ENCODE peak calls at places on chromosomes 11 and 22, in four cellular contexts. One of them, this sample, is unnamed.

GRCh38 chr22:46607483-46608114 is 12.6 kb upstream of the GRAMD4 start:
- DNase-seq in K562: no peak
- DNase-seq in HepG2: no peak
- DNase-seq in GM12878: no peak
- DNase-seq in this sample: no peak

GRCh38 chr11:126319374-126319740 is 15.5 kb downstream of the DCPS start:
- DNase-seq in K562: no peak
- DNase-seq in HepG2: no peak
- DNase-seq in GM12878: no peak
- DNase-seq in this sample: no peak

GRCh38 chr22:17339095-17339693 is 30.1 kb upstream of the CECR2 start:
- DNase-seq in K562: no peak
- DNase-seq in HepG2: no peak
- DNase-seq in GM12878: no peak
- DNase-seq in this sample: no peak

GRCh38 chr11:108906826-108907225 is 242.0 kb downstream of the DDX10 start:
- DNase-seq in K562: no peak
- DNase-seq in HepG2: no peak
- DNase-seq in GM12878: no peak
- DNase-seq in this sample: no peak

GRCh38 chr11:17098038-17098437 is 20.6 kb upstream of the RPS13 start:
- DNase-seq in K562: no peak
- DNase-seq in HepG2: no peak
- DNase-seq in GM12878: no peak
- DNase-seq in this sample: no peak

GRCh38 chr22:29689201-29689871 is 30.5 kb upstream of the CABP7 start:
- DNase-seq in K562: no peak
- DNase-seq in HepG2: no peak
- DNase-seq in GM12878: no peak
- DNase-seq in this sample: no peak

GRCh38 chr11:46977940-46978595 is 41.5 kb downstream of the CSTPP1 start:
- DNase-seq in K562: no peak
- DNase-seq in HepG2: peak; percentile 64
- DNase-seq in GM12878: no peak
- DNase-seq in this sample: no peak

GRCh38 chr22:19240813-19241592 is 50.5 kb downstream of the CLTCL1 start:
- DNase-seq in K562: peak; percentile 37
- DNase-seq in HepG2: no peak
- DNase-seq in GM12878: no peak
- DNase-seq in this sample: no peak

GRCh38 chr11:11510939-11511338 is 110.9 kb downstream of the GALNT18 start:
- DNase-seq in K562: no peak
- DNase-seq in HepG2: no peak
- DNase-seq in GM12878: no peak
- DNase-seq in this sample: no peak

GRCh38 chr11:64015935-64016468 is 19.7 kb upstream of the FLRT1 start:
- DNase-seq in K562: no peak
- DNase-seq in HepG2: no peak
- DNase-seq in GM12878: no peak
- DNase-seq in this sample: no peak

GRCh38 chr11:120482149-120482548 is 29.4 kb upstream of the GRIK4 start:
- DNase-seq in K562: peak; percentile 20
- DNase-seq in HepG2: peak; percentile 12
- DNase-seq in GM12878: no peak
- DNase-seq in this sample: no peak

GRCh38 chr11:76978818-76979217 is 55.4 kb upstream of the B3GNT6 start:
- DNase-seq in K562: no peak
- DNase-seq in HepG2: no peak
- DNase-seq in GM12878: no peak
- DNase-seq in this sample: no peak

GRCh38 chr11:93128574-93128973 is 69.2 kb downstream of the SLC36A4 start:
- DNase-seq in K562: no peak
- DNase-seq in HepG2: no peak
- DNase-seq in GM12878: no peak
- DNase-seq in this sample: no peak

GRCh38 chr11:93131709-93132108 is 66.1 kb downstream of the SLC36A4 start:
- DNase-seq in K562: no peak
- DNase-seq in HepG2: peak; percentile 10
- DNase-seq in GM12878: no peak
- DNase-seq in this sample: no peak

GRCh38 chr11:93133710-93134109 is 64.1 kb downstream of the SLC36A4 start:
- DNase-seq in K562: no peak
- DNase-seq in HepG2: no peak
- DNase-seq in GM12878: no peak
- DNase-seq in this sample: no peak
- TF ChIP-seq ZBTB33 in K562: no peak
- TF ChIP-seq ZBTB33 in HepG2: no peak
- TF ChIP-seq ZBTB33 in GM12878: no peak
- TF ChIP-seq ZBTB33 in this sample: no peak

GRCh38 chr11:67396258-67396581 is 4.4 kb downstream of the RAD9A start:
- DNase-seq in K562: no peak
- DNase-seq in HepG2: no peak
- DNase-seq in GM12878: no peak
- DNase-seq in this sample: no peak

GRCh38 chr11:67397986-67398660 is 3.5 kb downstream of the PPP1CA start:
- DNase-seq in K562: no peak
- DNase-seq in HepG2: no peak
- DNase-seq in GM12878: no peak
- DNase-seq in this sample: no peak

GRCh38 chr11:67397536-67397935 is 4.1 kb downstream of the PPP1CA start:
- DNase-seq in K562: peak; percentile 60
- DNase-seq in HepG2: no peak
- DNase-seq in GM12878: no peak
- DNase-seq in this sample: no peak

GRCh38 chr11:67395555-67396257 is 3.9 kb downstream of the RAD9A start:
- DNase-seq in K562: no peak
- DNase-seq in HepG2: no peak
- DNase-seq in GM12878: no peak
- DNase-seq in this sample: no peak

DNA sequence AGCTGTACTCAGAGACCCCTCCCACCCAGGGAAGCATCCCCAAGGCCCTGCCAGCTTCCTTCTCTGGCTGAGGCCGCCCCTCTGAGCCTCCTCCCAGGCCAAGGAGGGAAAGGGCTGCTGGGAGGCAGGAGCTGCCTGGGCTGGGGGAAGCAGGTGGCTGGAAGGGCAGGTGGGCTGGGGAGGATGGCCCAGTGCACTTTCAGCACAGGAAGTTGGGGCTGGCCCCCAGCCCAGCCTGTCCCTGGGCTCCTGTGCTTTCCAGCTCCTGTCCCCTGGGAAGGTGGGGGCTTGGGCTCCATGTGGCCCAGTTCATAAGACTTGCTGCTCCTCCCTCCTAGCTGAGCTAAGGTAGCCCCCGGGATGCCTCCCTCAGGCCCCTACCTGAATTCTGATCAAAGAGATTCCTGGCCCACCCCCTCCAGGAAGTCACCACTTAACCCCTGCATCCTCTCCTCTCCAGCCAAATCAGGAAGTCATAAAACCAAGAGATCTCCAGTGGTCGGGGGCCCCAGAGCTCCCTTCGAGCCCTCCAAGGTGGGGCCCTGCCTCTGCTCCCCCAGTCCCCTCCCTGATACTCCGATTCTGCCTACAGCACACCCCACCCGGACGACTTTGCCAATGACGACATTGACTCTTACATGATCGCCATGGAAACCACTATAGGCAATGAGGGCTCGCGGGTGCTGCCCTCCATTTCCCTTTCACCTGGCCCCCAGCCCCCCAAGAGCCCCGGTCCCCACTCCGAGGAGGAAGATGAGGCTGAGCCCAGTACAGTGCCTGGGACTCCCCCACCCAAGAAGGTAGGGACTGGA is 4.9 kb downstream of the PPP1CA start:
- DNase-seq in K562: no peak
- DNase-seq in HepG2: no peak
- DNase-seq in GM12878: no peak
- DNase-seq in this sample: no peak
- TF ChIP-seq CHD2 in K562: no peak
- TF ChIP-seq CHD2 in HepG2: no peak
- TF ChIP-seq CHD2 in GM12878: no peak
- TF ChIP-seq CHD2 in this sample: no peak

GRCh38 chr11:134252539-134253188 is 488 bp downstream of the THYN1 start:
- DNase-seq in K562: no peak
- DNase-seq in HepG2: no peak
- DNase-seq in GM12878: no peak
- DNase-seq in this sample: peak; percentile 60
- TF ChIP-seq ZBTB33 in K562: no peak
- TF ChIP-seq ZBTB33 in HepG2: no peak
- TF ChIP-seq ZBTB33 in GM12878: no peak
- TF ChIP-seq ZBTB33 in this sample: no peak

GRCh38 chr11:78168539-78169477 is 19.6 kb downstream of the KCTD21 start:
- DNase-seq in K562: peak; percentile 29
- DNase-seq in HepG2: peak; percentile 64
- DNase-seq in GM12878: no peak
- DNase-seq in this sample: peak; percentile 75
- TF ChIP-seq CHD2 in K562: no peak
- TF ChIP-seq CHD2 in HepG2: no peak
- TF ChIP-seq CHD2 in GM12878: no peak
- TF ChIP-seq CHD2 in this sample: no peak

GRCh38 chr11:67504950-67505561 is at the start of gene PITPNM1:
- DNase-seq in K562: peak; percentile 87
- DNase-seq in HepG2: peak; percentile 29
- DNase-seq in GM12878: no peak
- DNase-seq in this sample: peak; percentile 86
- TF ChIP-seq ZBTB33 in K562: no peak
- TF ChIP-seq ZBTB33 in HepG2: no peak
- TF ChIP-seq ZBTB33 in GM12878: no peak
- TF ChIP-seq ZBTB33 in this sample: no peak

DNA sequence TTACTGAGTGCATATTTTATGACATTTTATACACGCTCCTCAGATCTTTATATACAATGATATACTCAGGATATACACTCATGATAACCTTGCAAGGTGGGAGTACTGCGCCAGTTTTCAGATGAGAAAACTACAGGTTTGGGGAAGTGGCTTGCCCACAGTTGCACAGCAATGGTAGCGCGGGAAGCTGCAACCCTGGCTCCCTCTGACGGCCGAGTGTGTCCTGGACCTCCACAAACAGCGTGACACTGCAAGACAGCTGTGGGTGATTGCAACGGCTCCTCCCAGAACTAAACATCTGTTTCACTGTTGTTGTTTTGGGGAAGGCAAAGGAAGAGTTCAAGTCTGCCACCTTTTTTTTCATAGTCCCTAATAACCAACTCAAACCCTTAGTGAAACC is 47.0 kb downstream of the PACSIN2 start:
- DNase-seq in K562: peak; percentile 57
- DNase-seq in HepG2: no peak
- DNase-seq in GM12878: no peak
- DNase-seq in this sample: no peak
- TF ChIP-seq CHD2 in K562: no peak
- TF ChIP-seq CHD2 in HepG2: no peak
- TF ChIP-seq CHD2 in GM12878: no peak
- TF ChIP-seq CHD2 in this sample: no peak

DNA sequence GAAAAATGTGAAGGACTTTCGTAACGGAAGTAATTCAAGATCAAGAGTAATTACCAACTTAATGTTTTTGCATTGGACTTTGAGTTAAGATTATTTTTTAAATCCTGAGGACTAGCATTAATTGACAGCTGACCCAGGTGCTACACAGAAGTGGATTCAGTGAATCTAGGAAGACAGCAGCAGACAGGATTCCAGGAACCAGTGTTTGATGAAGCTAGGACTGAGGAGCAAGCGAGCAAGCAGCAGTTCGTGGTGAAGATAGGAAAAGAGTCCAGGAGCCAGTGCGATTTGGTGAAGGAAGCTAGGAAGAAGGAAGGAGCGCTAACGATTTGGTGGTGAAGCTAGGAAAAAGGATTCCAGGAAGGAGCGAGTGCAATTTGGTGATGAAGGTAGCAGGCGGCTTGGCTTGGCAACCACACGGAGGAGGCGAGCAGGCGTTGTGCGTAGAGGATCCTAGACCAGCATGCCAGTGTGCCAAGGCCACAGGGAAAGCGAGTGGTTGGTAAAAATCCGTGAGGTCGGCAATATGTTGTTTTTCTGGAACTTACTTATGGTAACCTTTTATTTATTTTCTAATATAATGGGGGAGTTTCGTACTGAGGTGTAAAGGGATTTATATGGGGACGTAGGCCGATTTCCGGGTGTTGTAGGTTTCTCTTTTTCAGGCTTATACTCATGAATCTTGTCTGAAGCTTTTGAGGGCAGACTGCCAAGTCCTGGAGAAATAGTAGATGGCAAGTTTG is 1.6 kb downstream of the MALAT1 start:
- DNase-seq in K562: no peak
- DNase-seq in HepG2: no peak
- DNase-seq in GM12878: no peak
- DNase-seq in this sample: no peak
- TF ChIP-seq ZBTB33 in K562: peak; percentile 34
- TF ChIP-seq ZBTB33 in HepG2: no peak
- TF ChIP-seq ZBTB33 in GM12878: no peak
- TF ChIP-seq ZBTB33 in this sample: no peak

DNA sequence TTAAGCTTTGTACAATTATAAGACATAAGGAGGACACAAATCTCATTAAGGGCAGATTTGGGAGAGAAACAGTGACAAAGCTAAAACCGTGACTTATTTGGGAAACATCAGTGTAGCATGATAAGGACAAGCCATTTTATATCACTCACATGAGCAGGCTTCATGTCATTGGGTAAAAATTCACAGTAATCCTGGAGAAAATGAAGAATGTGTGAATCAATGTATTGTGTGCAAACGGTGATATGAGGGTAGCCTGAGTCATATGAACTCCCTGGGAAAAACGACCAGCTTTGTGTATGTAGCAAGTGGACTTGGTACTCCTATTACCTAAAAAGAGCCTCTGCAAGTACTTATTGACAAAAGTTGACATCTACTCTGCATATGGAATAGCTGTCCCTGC is 6.0 kb upstream of the TRIM34 start:
- DNase-seq in K562: no peak
- DNase-seq in HepG2: peak; percentile 49
- DNase-seq in GM12878: no peak
- DNase-seq in this sample: no peak
- TF ChIP-seq CHD2 in K562: no peak
- TF ChIP-seq CHD2 in HepG2: no peak
- TF ChIP-seq CHD2 in GM12878: no peak
- TF ChIP-seq CHD2 in this sample: no peak

DNA sequence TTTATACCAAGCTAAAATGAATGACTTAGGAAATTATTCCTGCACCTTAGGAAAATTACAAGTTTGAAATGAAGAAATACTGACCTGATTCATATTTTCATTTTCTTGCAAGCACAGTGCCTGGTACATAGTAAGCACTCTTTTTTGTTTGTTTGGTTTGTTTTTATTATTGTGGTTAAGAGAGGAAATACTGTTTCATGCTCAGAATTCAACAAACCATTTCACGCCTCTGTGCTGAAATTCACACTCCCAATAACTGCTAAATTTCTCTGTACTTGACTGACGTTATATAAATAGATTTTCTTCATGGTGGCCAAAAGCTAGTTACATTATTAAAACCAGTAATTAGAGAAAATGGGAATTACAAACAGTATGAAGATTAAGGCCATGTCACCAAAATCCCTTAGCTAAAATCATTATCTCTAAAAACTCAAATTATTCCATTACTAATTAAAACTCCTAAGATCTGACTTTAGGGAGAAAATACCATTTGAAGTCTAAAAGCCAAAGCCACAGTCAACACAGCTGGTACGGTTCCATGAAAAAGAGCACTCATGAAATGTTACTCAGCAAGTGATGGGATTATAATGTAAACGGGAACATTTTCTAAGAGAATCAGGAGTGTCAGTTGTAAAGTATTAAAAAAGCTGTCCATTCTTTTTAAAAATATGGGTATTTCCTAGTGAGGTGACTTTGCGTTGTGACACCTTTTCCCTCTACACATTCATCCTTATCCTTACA is 77.8 kb upstream of the DDI1 start:
- DNase-seq in K562: no peak
- DNase-seq in HepG2: no peak
- DNase-seq in GM12878: peak; percentile 37
- DNase-seq in this sample: no peak
- TF ChIP-seq ZBTB33 in K562: no peak
- TF ChIP-seq ZBTB33 in HepG2: no peak
- TF ChIP-seq ZBTB33 in GM12878: no peak
- TF ChIP-seq ZBTB33 in this sample: no peak

This sample was measured in SK-N-SH.